ENCODE peak calls at places on chromosomes 5 and 9, in six cellular contexts. Y, B, J, S, Z and T are unnamed samples.

GRCh38 chr5:74367931-74368330 is 272.6 kb downstream of the ENC1 start:
- DNase-seq in J (no peak), Y (no peak), Z (no peak), S (no peak), B (no peak), T (no peak)

GRCh38 chr5:109876941-109877669 is 187.4 kb downstream of the MAN2A1 start:
- DNase-seq in S (no peak), Z (no peak), Y (no peak), B (no peak), J (no peak), T (no peak)

GRCh38 chr5:31459594-31459993 is 72.3 kb downstream of the DROSHA start:
- DNase-seq in S (no peak), Y (no peak), Z (no peak), J (no peak), B (no peak), T (no peak)

GRCh38 chr9:129237195-129237611 is 59.1 kb upstream of the IER5L start:
- DNase-seq in Z (no peak), S (no peak), Y (no peak), B (peak; percentile 48), J (no peak), T (no peak)

GRCh38 chr9:15403155-15403554 is 19.5 kb upstream of the SNAPC3 start:
- DNase-seq in Y (no peak), J (no peak), Z (no peak), S (no peak), B (no peak), T (no peak)

GRCh38 chr5:88923623-88924619 is 40.9 kb upstream of the MEF2C start:
- DNase-seq in Z (no peak), J (no peak), B (no peak), S (no peak), Y (no peak), T (no peak)

GRCh38 chr5:133925866-133926488 is 42.4 kb downstream of the C5orf15 start:
- DNase-seq in Z (no peak), B (no peak), J (no peak), S (no peak), Y (no peak), T (no peak)

GRCh38 chr9:112299514-112299913 is 33.9 kb downstream of the PTBP3 start:
- DNase-seq in S (no peak), Y (no peak), B (no peak), J (no peak), Z (no peak), T (peak; percentile 26)

GRCh38 chr5:96476654-96477053 is 43.6 kb upstream of the PCSK1 start:
- DNase-seq in B (no peak), Z (no peak), Y (no peak), S (no peak), J (no peak), T (peak; percentile 15)

GRCh38 chr9:119801311-119801710 is 432.1 kb upstream of the BRINP1 start:
- DNase-seq in S (no peak), J (no peak), Y (no peak), Z (no peak), B (no peak), T (no peak)

GRCh38 chr5:142537938-142538337 is 148.0 kb downstream of the FGF1 start:
- DNase-seq in Y (no peak), B (no peak), Z (no peak), J (no peak), S (no peak), T (no peak)

GRCh38 chr5:124742521-124742920 is 3.9 kb downstream of the ZNF608 start:
- DNase-seq in J (no peak), B (no peak), Y (no peak), Z (no peak), S (no peak), T (no peak)

GRCh38 chr9:2159521-2160417 is 144.6 kb downstream of the SMARCA2 start:
- DNase-seq in Z (peak; percentile 55), S (no peak), J (no peak), Y (no peak), B (no peak), T (no peak)

GRCh38 chr5:17276445-17276844 is 59.0 kb downstream of the BASP1 start:
- DNase-seq in Z (no peak), S (no peak), B (no peak), J (no peak), Y (no peak), T (no peak)

GRCh38 chr9:8564960-8565359 is 765.4 kb upstream of the DMAC1 start:
- DNase-seq in B (no peak), J (no peak), Y (no peak), Z (no peak), S (no peak), T (no peak)

GRCh38 chr5:76785493-76785892 is 33.3 kb upstream of the F2RL1 start:
- DNase-seq in S (no peak), B (no peak), J (no peak), Z (no peak), Y (no peak), T (no peak)

GRCh38 chr9:89564257-89564878 is 40.4 kb upstream of the GADD45G start:
- DNase-seq in S (no peak), Y (no peak), B (no peak), J (no peak), Z (peak; percentile 47), T (no peak)

GRCh38 chr5:133409210-133409674 is 203.1 kb downstream of the FSTL4 start:
- DNase-seq in S (no peak), Y (no peak), B (no peak), Z (no peak), J (no peak), T (no peak)

GRCh38 chr5:120396186-120396585 is 67.9 kb upstream of the PRR16 start:
- DNase-seq in Z (no peak), S (no peak), Y (no peak), B (no peak), J (no peak), T (no peak)

GRCh38 chr9:107681988-107682387 is 192.4 kb upstream of the KLF4 start:
- DNase-seq in J (no peak), Z (no peak), Y (no peak), B (no peak), S (no peak), T (no peak)

GRCh38 chr5:67813879-67814539 is 401.5 kb upstream of the PIK3R1 start:
- DNase-seq in S (no peak), Y (no peak), Z (no peak), J (no peak), B (no peak), T (no peak)

GRCh38 chr5:159161361-159162214 is 47.8 kb downstream of the RNF145 start:
- DNase-seq in B (no peak), Z (no peak), S (no peak), Y (no peak), J (no peak), T (no peak)

GRCh38 chr9:16033921-16034320 is 481.1 kb downstream of the CCDC171 start:
- DNase-seq in S (no peak), J (no peak), B (no peak), Z (no peak), Y (no peak), T (no peak)

GRCh38 chr9:101458955-101459631 is 23.5 kb upstream of the ALDOB start:
- DNase-seq in J (peak; percentile 76), S (no peak), B (no peak), Z (peak; percentile 89), Y (no peak), T (peak; percentile 35)